ENCODE peak calls at places on chromosomes 6 and 20, in seven cellular contexts. L, O, C, J, W, K and D are unnamed samples.

GRCh38 chr6:106145741-106146227 is 59.6 kb downstream of the PRDM1 start:
- DNase-seq in L (no peak), O (no peak), C (no peak), J (no peak), W (no peak), K (no peak), D (peak; percentile 33)

GRCh38 chr6:147586044-147586443 is 77.6 kb downstream of the SAMD5 start:
- DNase-seq in L (no peak), O (no peak), C (no peak), J (no peak), W (peak; percentile 63), K (no peak), D (no peak)

GRCh38 chr6:38501931-38502330 is 137.8 kb downstream of the BTBD9 start:
- DNase-seq in L (no peak), O (no peak), C (no peak), J (no peak), W (no peak), K (no peak), D (no peak)

GRCh38 chr6:64170326-64170725 is 534.7 kb downstream of the PHF3 start:
- DNase-seq in L (no peak), O (no peak), C (no peak), J (no peak), W (no peak), K (no peak), D (no peak)

GRCh38 chr20:44485078-44485829 is 9.6 kb downstream of the TTPAL start:
- DNase-seq in L (no peak), O (no peak), C (no peak), J (no peak), W (no peak), K (no peak), D (no peak)

GRCh38 chr6:54493138-54493537 is 184.9 kb downstream of the TINAG start:
- DNase-seq in L (no peak), O (peak; percentile 76), C (no peak), J (peak; percentile 51), W (no peak), K (no peak), D (no peak)

GRCh38 chr6:169787797-169788196 is 36.4 kb downstream of the ERMARD start:
- DNase-seq in L (no peak), O (no peak), C (no peak), J (no peak), W (no peak), K (no peak), D (no peak)

GRCh38 chr20:61253264-61253639 is 1.2 kb downstream of the CDH4 start:
- DNase-seq in L (peak; percentile 69), O (no peak), C (peak; percentile 68), J (no peak), W (no peak), K (peak; percentile 50), D (no peak)

GRCh38 chr6:159961523-159961922 is 7.4 kb upstream of the IGF2R start:
- DNase-seq in L (no peak), O (no peak), C (no peak), J (no peak), W (no peak), K (no peak), D (no peak)

GRCh38 chr20:17612287-17612974 is 42.6 kb downstream of the DSTN start:
- DNase-seq in L (peak; percentile 21), O (no peak), C (no peak), J (no peak), W (no peak), K (no peak), D (peak; percentile 8)

GRCh38 chr6:156601156-156601820 is 175.9 kb upstream of the ARID1B start:
- DNase-seq in L (no peak), O (no peak), C (no peak), J (no peak), W (peak; percentile 74), K (no peak), D (no peak)

GRCh38 chr20:61639200-61639599 is 387.1 kb downstream of the CDH4 start:
- DNase-seq in L (no peak), O (no peak), C (no peak), J (no peak), W (no peak), K (no peak), D (no peak)

GRCh38 chr20:37994512-37994911 is 38.7 kb downstream of the TTI1 start:
- DNase-seq in L (no peak), O (no peak), C (no peak), J (peak; percentile 23), W (peak; percentile 89), K (no peak), D (no peak)

GRCh38 chr20:1232538-1233111 is 6.8 kb downstream of the RAD21L1 start:
- DNase-seq in L (no peak), O (no peak), C (no peak), J (no peak), W (no peak), K (no peak), D (no peak)

GRCh38 chr6:18327621-18328548 is 59.3 kb upstream of the RNF144B start:
- DNase-seq in L (peak; percentile 75), O (no peak), C (no peak), J (no peak), W (peak; percentile 89), K (no peak), D (no peak)

GRCh38 chr6:148345176-148345575 is 2.5 kb downstream of the SASH1 start:
- DNase-seq in L (no peak), O (no peak), C (no peak), J (no peak), W (peak; percentile 51), K (no peak), D (no peak)

GRCh38 chr6:107668826-107669474 is 155.2 kb downstream of the SCML4 start:
- DNase-seq in L (no peak), O (no peak), C (no peak), J (no peak), W (no peak), K (no peak), D (peak; percentile 75)

GRCh38 chr6:72042088-72042487 is 155.7 kb downstream of the RIMS1 start:
- DNase-seq in L (no peak), O (no peak), C (no peak), J (no peak), W (no peak), K (no peak), D (no peak)

GRCh38 chr20:16434087-16434664 is 139.1 kb downstream of the KIF16B start:
- DNase-seq in L (peak; percentile 86), O (no peak), C (peak; percentile 72), J (no peak), W (peak; percentile 46), K (peak; percentile 60), D (no peak)

GRCh38 chr6:6829872-6830683 is 241.6 kb downstream of the LY86 start:
- DNase-seq in L (no peak), O (no peak), C (no peak), J (no peak), W (no peak), K (no peak), D (no peak)

DNA sequence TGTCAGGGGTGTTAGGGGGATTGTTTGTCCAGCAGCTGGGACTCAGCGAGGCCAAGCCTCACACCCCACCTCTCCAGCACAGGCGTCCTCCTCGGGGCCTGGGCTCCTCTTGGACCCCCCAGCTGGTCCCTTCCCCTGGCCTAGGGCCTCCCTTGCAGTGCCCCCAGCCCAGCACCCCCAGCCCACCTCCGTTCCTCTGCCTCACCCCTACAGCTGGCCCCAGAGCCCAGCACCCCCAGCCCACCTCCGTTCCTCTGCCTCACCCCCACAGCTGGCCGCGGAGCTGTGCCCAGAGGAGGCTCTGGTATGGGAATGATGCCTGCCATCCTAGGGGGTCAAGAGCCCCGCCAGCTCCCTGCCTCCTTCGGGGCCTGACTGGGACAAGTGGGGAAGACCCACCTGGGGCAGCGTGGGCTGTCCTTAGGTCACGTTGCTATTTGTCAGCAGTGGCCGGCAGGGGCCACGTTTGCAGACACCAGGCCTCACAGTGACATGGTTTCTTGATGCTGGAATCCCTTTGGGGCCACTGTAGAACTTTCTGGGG is 7.9 kb upstream of the COL20A1 start:
- DNase-seq in L (no peak), O (no peak), C (no peak), J (no peak), W (no peak), K (no peak), D (no peak)
- TF ChIP-seq CTCF in L (no peak), O (no peak), C (no peak), J (no peak), W (no peak), K (no peak), D (no peak)

GRCh38 chr6:145844933-145845531 is 30.4 kb upstream of the FBXO30 start:
- DNase-seq in L (no peak), O (no peak), C (no peak), J (no peak), W (no peak), K (no peak), D (no peak)

GRCh38 chr6:145845557-145845956 is 31.0 kb upstream of the FBXO30 start:
- DNase-seq in L (no peak), O (no peak), C (no peak), J (no peak), W (no peak), K (no peak), D (no peak)

GRCh38 chr6:145842693-145843546 is 28.3 kb upstream of the FBXO30 start:
- DNase-seq in L (no peak), O (no peak), C (no peak), J (no peak), W (no peak), K (no peak), D (no peak)

GRCh38 chr6:145850671-145851070 is 36.1 kb upstream of the FBXO30 start:
- DNase-seq in L (no peak), O (no peak), C (no peak), J (no peak), W (no peak), K (no peak), D (no peak)

GRCh38 chr6:145848555-145848954 is 34.0 kb upstream of the FBXO30 start:
- DNase-seq in L (no peak), O (no peak), C (no peak), J (no peak), W (no peak), K (no peak), D (no peak)
- TF ChIP-seq CTCF in L (no peak), O (no peak), C (no peak), J (no peak), W (no peak), K (no peak), D (no peak)

GRCh38 chr6:125155344-125155743 is 1.8 kb downstream of the TPD52L1 start:
- DNase-seq in L (no peak), O (no peak), C (no peak), J (no peak), W (no peak), K (no peak), D (no peak)

GRCh38 chr6:125151715-125152114 is 1.9 kb upstream of the TPD52L1 start:
- DNase-seq in L (no peak), O (no peak), C (no peak), J (no peak), W (no peak), K (no peak), D (no peak)

GRCh38 chr6:125156496-125156895 is 2.9 kb downstream of the TPD52L1 start:
- DNase-seq in L (no peak), O (no peak), C (no peak), J (no peak), W (no peak), K (no peak), D (no peak)

GRCh38 chr6:125153541-125154183 is at the start of gene TPD52L1:
- DNase-seq in L (peak; percentile 91), O (no peak), C (peak; percentile 83), J (no peak), W (peak; percentile 93), K (peak; percentile 47), D (peak; percentile 84)

GRCh38 chr6:125154184-125155135 is 887 bp downstream of the TPD52L1 start:
- DNase-seq in L (peak; percentile 69), O (no peak), C (peak; percentile 53), J (no peak), W (peak; percentile 73), K (peak; percentile 23), D (peak; percentile 46)
- TF ChIP-seq CTCF in L (peak; percentile 52), O (peak; percentile 25), C (peak; percentile 45), J (no peak), W (peak; percentile 34), K (peak; percentile 69), D (peak; percentile 22)

GRCh38 chr6:30175765-30176164 is 12.4 kb downstream of the TRIM15 start:
- DNase-seq in L (no peak), O (no peak), C (no peak), J (no peak), W (no peak), K (no peak), D (no peak)
- TF ChIP-seq CTCF in L (no peak), O (no peak), C (no peak), J (no peak), W (no peak), K (no peak), D (no peak)